ENCODE peak calls at places on chromosomes 2 and 18, in six cellular contexts. One of them, this sample, is unnamed.

GRCh38 chr18:46624127-46624526 is 32.9 kb downstream of the LOXHD1 start:
- DNase-seq in RPMI7951: no peak
- DNase-seq in activated T-helper 1 cell treated with Interleukin-2 at 50 U/mL for 16 hours: no peak
- DNase-seq in astrocyte of the spinal cord: no peak
- DNase-seq in LoVo: no peak
- DNase-seq in Daoy: no peak
- DNase-seq in this sample: no peak

GRCh38 chr2:241890524-241891235 is 21.2 kb downstream of the RTP5 start:
- DNase-seq in Daoy: no peak
- DNase-seq in activated T-helper 1 cell treated with Interleukin-2 at 50 U/mL for 16 hours: no peak
- DNase-seq in RPMI7951: no peak
- DNase-seq in astrocyte of the spinal cord: no peak
- DNase-seq in LoVo: no peak
- DNase-seq in this sample: no peak

GRCh38 chr18:61201516-61201915 is 131.7 kb upstream of the CDH20 start:
- DNase-seq in astrocyte of the spinal cord: no peak
- DNase-seq in RPMI7951: no peak
- DNase-seq in LoVo: no peak
- DNase-seq in activated T-helper 1 cell treated with Interleukin-2 at 50 U/mL for 16 hours: no peak
- DNase-seq in Daoy: no peak
- DNase-seq in this sample: no peak

GRCh38 chr2:3636586-3637310 is 21.3 kb upstream of the ALLC start:
- DNase-seq in Daoy: no peak
- DNase-seq in RPMI7951: no peak
- DNase-seq in astrocyte of the spinal cord: no peak
- DNase-seq in LoVo: no peak
- DNase-seq in activated T-helper 1 cell treated with Interleukin-2 at 50 U/mL for 16 hours: no peak
- DNase-seq in this sample: peak

GRCh38 chr2:144480257-144480656 is 39.7 kb downstream of the ZEB2 start:
- DNase-seq in Daoy: no peak
- DNase-seq in activated T-helper 1 cell treated with Interleukin-2 at 50 U/mL for 16 hours: no peak
- DNase-seq in LoVo: no peak
- DNase-seq in RPMI7951: no peak
- DNase-seq in astrocyte of the spinal cord: no peak
- DNase-seq in this sample: no peak

GRCh38 chr2:136389809-136390208 is 271.9 kb upstream of the CXCR4 start:
- DNase-seq in LoVo: no peak
- DNase-seq in activated T-helper 1 cell treated with Interleukin-2 at 50 U/mL for 16 hours: no peak
- DNase-seq in Daoy: no peak
- DNase-seq in astrocyte of the spinal cord: no peak
- DNase-seq in RPMI7951: no peak
- DNase-seq in this sample: no peak

GRCh38 chr2:24183369-24184069 is 8.7 kb downstream of the FAM228A start:
- DNase-seq in Daoy: no peak
- DNase-seq in LoVo: no peak
- DNase-seq in astrocyte of the spinal cord: no peak
- DNase-seq in RPMI7951: no peak
- DNase-seq in activated T-helper 1 cell treated with Interleukin-2 at 50 U/mL for 16 hours: no peak
- DNase-seq in this sample: no peak

GRCh38 chr2:31275976-31276375 is 42.0 kb downstream of the EHD3 start:
- DNase-seq in astrocyte of the spinal cord: no peak
- DNase-seq in LoVo: no peak
- DNase-seq in RPMI7951: peak
- DNase-seq in activated T-helper 1 cell treated with Interleukin-2 at 50 U/mL for 16 hours: no peak
- DNase-seq in Daoy: peak
- DNase-seq in this sample: no peak

GRCh38 chr2:49113046-49113445 is 41.3 kb downstream of the FSHR start:
- DNase-seq in Daoy: no peak
- DNase-seq in astrocyte of the spinal cord: no peak
- DNase-seq in activated T-helper 1 cell treated with Interleukin-2 at 50 U/mL for 16 hours: no peak
- DNase-seq in RPMI7951: no peak
- DNase-seq in LoVo: no peak
- DNase-seq in this sample: no peak

GRCh38 chr2:24049485-24050021 is at the start of gene FKBP1B:
- DNase-seq in Daoy: peak
- DNase-seq in activated T-helper 1 cell treated with Interleukin-2 at 50 U/mL for 16 hours: peak
- DNase-seq in LoVo: peak
- DNase-seq in astrocyte of the spinal cord: peak
- DNase-seq in RPMI7951: peak
- DNase-seq in this sample: peak

GRCh38 chr2:62221141-62221540 is 25.2 kb downstream of the B3GNT2 start:
- DNase-seq in activated T-helper 1 cell treated with Interleukin-2 at 50 U/mL for 16 hours: no peak
- DNase-seq in LoVo: no peak
- DNase-seq in astrocyte of the spinal cord: peak
- DNase-seq in Daoy: no peak
- DNase-seq in RPMI7951: peak
- DNase-seq in this sample: no peak

GRCh38 chr2:85042330-85042729 is 71.4 kb downstream of the KCMF1 start:
- DNase-seq in RPMI7951: no peak
- DNase-seq in activated T-helper 1 cell treated with Interleukin-2 at 50 U/mL for 16 hours: no peak
- DNase-seq in Daoy: no peak
- DNase-seq in astrocyte of the spinal cord: no peak
- DNase-seq in LoVo: no peak
- DNase-seq in this sample: no peak

GRCh38 chr2:26612522-26613240 is 28.5 kb downstream of the CIB4 start:
- DNase-seq in Daoy: no peak
- DNase-seq in RPMI7951: no peak
- DNase-seq in LoVo: no peak
- DNase-seq in activated T-helper 1 cell treated with Interleukin-2 at 50 U/mL for 16 hours: no peak
- DNase-seq in astrocyte of the spinal cord: no peak
- DNase-seq in this sample: peak

GRCh38 chr18:69411199-69411598 is 10.5 kb downstream of the DOK6 start:
- DNase-seq in activated T-helper 1 cell treated with Interleukin-2 at 50 U/mL for 16 hours: no peak
- DNase-seq in Daoy: no peak
- DNase-seq in RPMI7951: no peak
- DNase-seq in astrocyte of the spinal cord: no peak
- DNase-seq in LoVo: no peak
- DNase-seq in this sample: no peak